ENCODE peak calls at places on chromosome 12, in ten cellular contexts. One of them, this sample, is unnamed.

GRCh38 chr12:42213023-42213422 is 25.0 kb downstream of the YAF2 start:
- DNase-seq in lower lobe of right lung: no peak
- DNase-seq in coronary artery: no peak
- DNase-seq in DND-41: peak
- DNase-seq in SK-N-SH: peak
- DNase-seq in adrenal gland: no peak
- DNase-seq in ovary: no peak
- DNase-seq in tibial artery: no peak
- DNase-seq in neural progenitor cell: no peak
- DNase-seq in GM23338: no peak
- DNase-seq in this sample: no peak

GRCh38 chr12:117261267-117261666 is 71.0 kb upstream of the FBXO21 start:
- DNase-seq in GM23338: no peak
- DNase-seq in lower lobe of right lung: no peak
- DNase-seq in neural progenitor cell: no peak
- DNase-seq in adrenal gland: no peak
- DNase-seq in coronary artery: no peak
- DNase-seq in DND-41: no peak
- DNase-seq in ovary: no peak
- DNase-seq in tibial artery: no peak
- DNase-seq in SK-N-SH: no peak
- DNase-seq in this sample: no peak

GRCh38 chr12:47832263-47832933 is 12.7 kb upstream of the HDAC7 start:
- DNase-seq in neural progenitor cell: no peak
- DNase-seq in GM23338: no peak
- DNase-seq in tibial artery: no peak
- DNase-seq in coronary artery: no peak
- DNase-seq in SK-N-SH: no peak
- DNase-seq in adrenal gland: no peak
- DNase-seq in lower lobe of right lung: no peak
- DNase-seq in ovary: no peak
- DNase-seq in DND-41: peak
- DNase-seq in this sample: no peak

GRCh38 chr12:113680868-113681267 is 209.2 kb upstream of the LHX5 start:
- DNase-seq in DND-41: no peak
- DNase-seq in adrenal gland: no peak
- DNase-seq in neural progenitor cell: no peak
- DNase-seq in SK-N-SH: no peak
- DNase-seq in tibial artery: no peak
- DNase-seq in GM23338: no peak
- DNase-seq in ovary: no peak
- DNase-seq in coronary artery: no peak
- DNase-seq in lower lobe of right lung: no peak
- DNase-seq in this sample: no peak

GRCh38 chr12:20557076-20557475 is 138.1 kb upstream of the SLCO1C1 start:
- DNase-seq in tibial artery: no peak
- DNase-seq in SK-N-SH: no peak
- DNase-seq in lower lobe of right lung: no peak
- DNase-seq in neural progenitor cell: no peak
- DNase-seq in GM23338: no peak
- DNase-seq in adrenal gland: no peak
- DNase-seq in ovary: no peak
- DNase-seq in coronary artery: no peak
- DNase-seq in DND-41: no peak
- DNase-seq in this sample: no peak

GRCh38 chr12:119225454-119225853 is 46.7 kb downstream of the HSPB8 start:
- DNase-seq in GM23338: peak
- DNase-seq in neural progenitor cell: peak
- DNase-seq in tibial artery: no peak
- DNase-seq in lower lobe of right lung: no peak
- DNase-seq in ovary: no peak
- DNase-seq in adrenal gland: no peak
- DNase-seq in DND-41: no peak
- DNase-seq in coronary artery: no peak
- DNase-seq in SK-N-SH: no peak
- DNase-seq in this sample: no peak

GRCh38 chr12:5177096-5177495 is 133.4 kb downstream of the KCNA5 start:
- DNase-seq in SK-N-SH: no peak
- DNase-seq in adrenal gland: no peak
- DNase-seq in DND-41: no peak
- DNase-seq in neural progenitor cell: no peak
- DNase-seq in coronary artery: no peak
- DNase-seq in tibial artery: no peak
- DNase-seq in lower lobe of right lung: no peak
- DNase-seq in GM23338: no peak
- DNase-seq in ovary: no peak
- DNase-seq in this sample: no peak

GRCh38 chr12:118035194-118036041 is 18.9 kb downstream of the RFC5 start:
- DNase-seq in SK-N-SH: peak
- DNase-seq in neural progenitor cell: peak
- DNase-seq in GM23338: no peak
- DNase-seq in coronary artery: no peak
- DNase-seq in lower lobe of right lung: no peak
- DNase-seq in tibial artery: no peak
- DNase-seq in adrenal gland: no peak
- DNase-seq in DND-41: no peak
- DNase-seq in ovary: no peak
- DNase-seq in this sample: no peak

GRCh38 chr12:31118831-31119530 is 45.3 kb downstream of the DDX11 start:
- DNase-seq in tibial artery: no peak
- DNase-seq in coronary artery: no peak
- DNase-seq in adrenal gland: no peak
- DNase-seq in GM23338: peak
- DNase-seq in SK-N-SH: peak
- DNase-seq in DND-41: no peak
- DNase-seq in neural progenitor cell: peak
- DNase-seq in ovary: peak
- DNase-seq in lower lobe of right lung: no peak
- DNase-seq in this sample: no peak

GRCh38 chr12:89185181-89185580 is 167.1 kb downstream of the DUSP6 start:
- DNase-seq in tibial artery: no peak
- DNase-seq in DND-41: no peak
- DNase-seq in SK-N-SH: no peak
- DNase-seq in neural progenitor cell: no peak
- DNase-seq in lower lobe of right lung: no peak
- DNase-seq in coronary artery: no peak
- DNase-seq in GM23338: no peak
- DNase-seq in ovary: no peak
- DNase-seq in adrenal gland: no peak
- DNase-seq in this sample: no peak

GRCh38 chr12:64633940-64634337 is 23.6 kb downstream of the RASSF3 start:
- DNase-seq in GM23338: no peak
- DNase-seq in DND-41: no peak
- DNase-seq in adrenal gland: peak
- DNase-seq in tibial artery: peak
- DNase-seq in neural progenitor cell: no peak
- DNase-seq in coronary artery: no peak
- DNase-seq in ovary: no peak
- DNase-seq in lower lobe of right lung: peak
- DNase-seq in SK-N-SH: no peak
- DNase-seq in this sample: no peak

GRCh38 chr12:124744659-124745467 is 118.8 kb downstream of the SCARB1 start:
- DNase-seq in tibial artery: no peak
- DNase-seq in neural progenitor cell: no peak
- DNase-seq in DND-41: peak
- DNase-seq in ovary: no peak
- DNase-seq in lower lobe of right lung: no peak
- DNase-seq in adrenal gland: no peak
- DNase-seq in coronary artery: no peak
- DNase-seq in GM23338: peak
- DNase-seq in SK-N-SH: peak
- DNase-seq in this sample: no peak

GRCh38 chr12:14256139-14256538 is 109.3 kb upstream of the ATF7IP start:
- DNase-seq in SK-N-SH: no peak
- DNase-seq in coronary artery: no peak
- DNase-seq in tibial artery: no peak
- DNase-seq in lower lobe of right lung: no peak
- DNase-seq in ovary: no peak
- DNase-seq in neural progenitor cell: no peak
- DNase-seq in DND-41: no peak
- DNase-seq in GM23338: no peak
- DNase-seq in adrenal gland: no peak
- DNase-seq in this sample: no peak

DNA sequence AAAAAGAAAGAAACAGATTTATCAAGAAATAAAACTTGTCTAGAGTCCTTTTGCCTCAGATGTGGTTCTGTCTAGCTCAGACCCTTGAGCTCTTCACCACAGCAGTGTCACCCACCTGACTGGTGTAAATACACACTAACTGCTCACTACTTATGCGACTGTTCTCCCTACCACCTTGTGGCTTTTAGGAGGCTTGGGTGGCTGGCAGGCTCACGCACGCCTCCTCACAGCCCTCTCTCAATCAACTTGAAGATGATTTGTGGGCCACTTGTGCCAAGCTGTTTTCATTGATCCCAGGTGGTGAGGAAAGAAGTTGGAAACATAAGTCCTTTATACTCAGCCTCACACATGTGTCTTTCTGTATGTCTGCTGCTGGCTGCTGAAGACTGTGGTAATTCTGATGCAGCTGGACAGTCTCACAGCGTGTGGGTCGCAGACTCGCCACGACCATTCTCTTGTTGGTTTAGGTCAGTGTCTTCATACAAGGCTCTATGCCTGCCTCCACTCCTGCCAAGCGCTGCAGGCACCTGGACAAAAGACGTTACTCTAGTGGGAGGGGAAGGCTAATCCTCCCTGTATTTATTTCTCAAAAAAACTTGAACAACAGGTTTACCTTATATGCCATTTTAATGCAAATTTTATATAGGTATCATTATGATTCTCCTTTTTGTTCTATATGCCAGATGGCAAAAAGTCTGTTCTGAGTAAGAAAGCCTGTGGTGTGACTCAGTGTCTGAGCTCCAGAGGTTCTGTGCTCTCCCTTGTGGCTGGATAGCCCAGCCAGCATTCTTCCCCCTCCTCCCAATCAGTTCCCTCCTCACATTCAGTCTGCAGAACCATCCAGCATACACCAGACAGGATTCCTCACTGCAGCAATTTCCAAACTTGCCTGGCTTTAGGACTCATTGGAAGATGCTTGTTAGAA is 115.5 kb downstream of the DIP2B start:
- DNase-seq in neural progenitor cell: peak
- DNase-seq in GM23338: peak
- DNase-seq in lower lobe of right lung: no peak
- DNase-seq in DND-41: peak
- DNase-seq in coronary artery: no peak
- DNase-seq in ovary: no peak
- DNase-seq in adrenal gland: peak
- DNase-seq in tibial artery: no peak
- DNase-seq in SK-N-SH: no peak
- DNase-seq in this sample: no peak
- TF ChIP-seq CTCF in neural progenitor cell: no peak
- TF ChIP-seq CTCF in GM23338: no peak
- TF ChIP-seq CTCF in lower lobe of right lung: no peak
- TF ChIP-seq CTCF in DND-41: peak
- TF ChIP-seq CTCF in coronary artery: no peak
- TF ChIP-seq CTCF in ovary: no peak
- TF ChIP-seq CTCF in adrenal gland: no peak
- TF ChIP-seq CTCF in tibial artery: no peak
- TF ChIP-seq CTCF in SK-N-SH: peak
- TF ChIP-seq CTCF in this sample: no peak

GRCh38 chr12:107522692-107523477 is 162.7 kb upstream of the PWP1 start:
- DNase-seq in SK-N-SH: no peak
- DNase-seq in ovary: no peak
- DNase-seq in DND-41: no peak
- DNase-seq in coronary artery: no peak
- DNase-seq in lower lobe of right lung: no peak
- DNase-seq in neural progenitor cell: peak
- DNase-seq in GM23338: peak
- DNase-seq in tibial artery: no peak
- DNase-seq in adrenal gland: no peak
- DNase-seq in this sample: no peak
- TF ChIP-seq CTCF in SK-N-SH: peak
- TF ChIP-seq CTCF in ovary: no peak
- TF ChIP-seq CTCF in DND-41: peak
- TF ChIP-seq CTCF in coronary artery: no peak
- TF ChIP-seq CTCF in lower lobe of right lung: no peak
- TF ChIP-seq CTCF in neural progenitor cell: peak
- TF ChIP-seq CTCF in GM23338: peak
- TF ChIP-seq CTCF in tibial artery: no peak
- TF ChIP-seq CTCF in adrenal gland: no peak
- TF ChIP-seq CTCF in this sample: no peak

GRCh38 chr12:60441577-60441976 is 845.7 kb downstream of the SLC16A7 start:
- DNase-seq in ovary: no peak
- DNase-seq in lower lobe of right lung: no peak
- DNase-seq in neural progenitor cell: no peak
- DNase-seq in coronary artery: no peak
- DNase-seq in GM23338: no peak
- DNase-seq in adrenal gland: no peak
- DNase-seq in SK-N-SH: no peak
- DNase-seq in DND-41: no peak
- DNase-seq in tibial artery: no peak
- DNase-seq in this sample: no peak
- TF ChIP-seq CTCF in ovary: no peak
- TF ChIP-seq CTCF in lower lobe of right lung: no peak
- TF ChIP-seq CTCF in neural progenitor cell: no peak
- TF ChIP-seq CTCF in coronary artery: no peak
- TF ChIP-seq CTCF in GM23338: no peak
- TF ChIP-seq CTCF in adrenal gland: no peak
- TF ChIP-seq CTCF in SK-N-SH: no peak
- TF ChIP-seq CTCF in DND-41: no peak
- TF ChIP-seq CTCF in tibial artery: no peak
- TF ChIP-seq CTCF in this sample: no peak

DNA sequence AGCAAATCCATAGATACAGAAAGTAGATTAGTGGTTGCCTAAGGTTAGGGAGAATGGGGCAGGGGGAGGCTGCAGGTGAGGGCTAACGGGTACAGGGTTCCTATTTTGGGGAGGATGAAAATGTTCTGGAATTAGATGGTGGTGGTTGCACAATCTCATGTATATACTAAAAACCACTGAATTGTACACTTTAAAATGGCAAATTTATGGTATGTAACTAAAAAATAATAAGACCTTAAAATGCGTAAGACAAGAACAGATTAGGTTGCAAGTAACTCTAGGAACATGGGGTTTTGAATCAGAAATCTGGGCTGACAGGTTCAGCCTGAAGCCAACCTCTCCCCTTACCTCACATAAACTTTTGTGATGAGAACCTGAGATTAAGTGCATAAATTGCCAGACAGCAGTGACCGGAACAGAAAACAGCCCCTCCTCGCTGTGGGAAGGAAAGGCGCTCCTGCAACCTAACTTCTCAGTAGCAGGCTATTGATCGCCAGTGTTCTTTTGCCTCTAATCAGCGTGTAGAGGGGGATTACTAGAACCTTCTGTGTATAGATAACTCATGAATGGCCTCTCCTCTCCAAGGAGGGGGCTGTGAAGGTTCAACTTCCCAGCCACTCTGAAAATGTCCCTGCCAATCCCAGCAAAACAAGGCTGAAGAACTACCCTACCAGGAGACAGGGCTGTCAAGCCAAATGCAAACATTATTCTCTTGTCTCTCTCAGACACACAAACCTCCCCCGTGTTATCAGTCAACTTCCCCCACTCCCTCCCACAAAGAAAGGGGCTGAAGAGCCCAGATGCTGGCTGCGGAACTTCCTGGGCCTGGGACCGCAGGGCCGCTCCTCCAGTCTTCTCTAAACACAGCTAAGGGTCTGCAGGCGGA is 1.9 kb downstream of the SSH1 start:
- DNase-seq in SK-N-SH: no peak
- DNase-seq in ovary: no peak
- DNase-seq in GM23338: no peak
- DNase-seq in DND-41: no peak
- DNase-seq in adrenal gland: no peak
- DNase-seq in tibial artery: no peak
- DNase-seq in neural progenitor cell: no peak
- DNase-seq in lower lobe of right lung: no peak
- DNase-seq in coronary artery: no peak
- DNase-seq in this sample: no peak
- TF ChIP-seq CTCF in SK-N-SH: no peak
- TF ChIP-seq CTCF in ovary: no peak
- TF ChIP-seq CTCF in GM23338: no peak
- TF ChIP-seq CTCF in DND-41: no peak
- TF ChIP-seq CTCF in adrenal gland: no peak
- TF ChIP-seq CTCF in tibial artery: no peak
- TF ChIP-seq CTCF in neural progenitor cell: no peak
- TF ChIP-seq CTCF in lower lobe of right lung: no peak
- TF ChIP-seq CTCF in coronary artery: no peak
- TF ChIP-seq CTCF in this sample: no peak

This sample was measured in CD14-positive monocyte.